ENCODE peak calls at places on chromosomes 12 and 14, in ten cellular contexts. R is activated T-cell treated with anti-CD3 and anti-CD28 coated beads, Interleukin-2, amount 50 U/mL, for 72 hours; B is stimulated activated CD4-positive, alpha-beta T cell treated with anti-CD3 and anti-CD28 coated beads, Interleukin-4, amount 100 ng/mL, for 48 hours; Q is lower leg skin; Z is NCI-H1092; K is EL; D is NAMALWA; L is adipocyte; A is fibroblast of gingiva; G is cardiac muscle cell. H is an unnamed sample.

GRCh38 chr12:90091809-90092208 is 383.2 kb upstream of the ATP2B1 start:
- DNase-seq in Q (no peak), B (no peak), D (no peak), Z (no peak), K (no peak), A (no peak), L (no peak), R (no peak), G (no peak), H (no peak)

GRCh38 chr14:82313889-82314288 is 780.2 kb upstream of the SEL1L start:
- DNase-seq in R (no peak), G (no peak), Q (no peak), D (no peak), A (no peak), K (no peak), B (no peak), L (no peak), Z (peak; percentile 96), H (no peak)

GRCh38 chr12:42129595-42130204 is 15.0 kb downstream of the GXYLT1 start:
- DNase-seq in B (no peak), K (peak; percentile 75), D (peak; percentile 54), Q (no peak), L (peak; percentile 85), Z (no peak), R (no peak), A (peak; percentile 61), G (peak; percentile 77), H (peak; percentile 81)

GRCh38 chr14:47009615-47010014 is 358.0 kb upstream of the RPL10L start:
- DNase-seq in D (no peak), G (no peak), Q (no peak), A (no peak), L (no peak), R (no peak), Z (no peak), B (no peak), K (no peak), H (no peak)

GRCh38 chr12:14810953-14811483 is 3.0 kb downstream of the SMCO3 start:
- DNase-seq in Q (no peak), Z (peak; percentile 12), L (peak; percentile 40), K (peak; percentile 28), G (peak; percentile 48), A (no peak), B (no peak), R (peak; percentile 8), D (peak; percentile 22), H (peak; percentile 20)

GRCh38 chr12:6058481-6059161 is 65.8 kb downstream of the VWF start:
- DNase-seq in B (no peak), R (no peak), A (no peak), L (no peak), Q (no peak), Z (no peak), D (no peak), G (no peak), K (no peak), H (no peak)

GRCh38 chr12:106246891-106247730 is 709 bp downstream of the CKAP4 start:
- DNase-seq in K (peak; percentile 60), D (peak; percentile 38), Z (no peak), A (peak; percentile 65), B (peak; percentile 33), G (peak; percentile 78), R (peak; percentile 66), L (peak; percentile 84), Q (peak; percentile 91), H (peak; percentile 78)

GRCh38 chr12:132140501-132140900 is 3.6 kb downstream of the DDX51 start:
- DNase-seq in Z (no peak), K (no peak), A (no peak), B (no peak), D (no peak), G (no peak), Q (no peak), L (no peak), R (no peak), H (no peak)

GRCh38 chr12:128388461-128388921 is 121.5 kb downstream of the TMEM132C start:
- DNase-seq in K (no peak), G (peak; percentile 34), R (no peak), D (no peak), Z (peak; percentile 37), L (no peak), Q (peak; percentile 85), B (no peak), A (no peak), H (peak; percentile 2)

GRCh38 chr14:78259831-78260230 is 89.7 kb downstream of the NRXN3 start:
- DNase-seq in R (no peak), Z (no peak), G (no peak), L (no peak), K (peak; percentile 84), D (no peak), A (no peak), Q (no peak), B (no peak), H (no peak)

GRCh38 chr12:42617622-42618021 is 28.1 kb upstream of the PRICKLE1 start:
- DNase-seq in Q (no peak), R (no peak), K (no peak), D (no peak), A (peak; percentile 16), G (no peak), B (no peak), Z (no peak), L (peak; percentile 15), H (peak; percentile 58)

GRCh38 chr14:101104485-101104884 is 201.0 kb upstream of the RTL1 start:
- DNase-seq in K (no peak), Z (no peak), A (no peak), L (no peak), G (no peak), Q (peak; percentile 61), B (no peak), R (no peak), D (no peak), H (no peak)

GRCh38 chr14:31990183-31990862 is 86.8 kb upstream of the ARHGAP5 start:
- DNase-seq in D (no peak), L (no peak), G (peak; percentile 47), R (no peak), A (no peak), K (no peak), B (no peak), Z (no peak), Q (no peak), H (no peak)

GRCh38 chr12:107767466-107767865 is 6.5 kb upstream of the PRDM4 start:
- DNase-seq in G (no peak), D (no peak), R (no peak), K (no peak), Q (no peak), B (no peak), L (no peak), A (no peak), Z (no peak), H (no peak)

GRCh38 chr14:91127411-91127810 is 13.5 kb downstream of the DGLUCY start:
- DNase-seq in A (no peak), G (no peak), B (no peak), R (no peak), K (no peak), D (no peak), L (no peak), Q (peak; percentile 90), Z (no peak), H (no peak)

GRCh38 chr12:117494833-117495714 is 133.6 kb upstream of the NOS1 start:
- DNase-seq in D (no peak), Z (peak; percentile 26), G (no peak), B (no peak), L (no peak), A (no peak), R (no peak), Q (no peak), K (no peak), H (no peak)

GRCh38 chr14:61042220-61042619 is 61.2 kb downstream of the SLC38A6 start:
- DNase-seq in L (no peak), Z (peak; percentile 10), A (no peak), D (no peak), R (no peak), B (no peak), G (no peak), Q (no peak), K (no peak), H (no peak)

GRCh38 chr12:39144613-39145061 is 239.2 kb upstream of the CPNE8 start:
- DNase-seq in L (no peak), A (no peak), Q (no peak), D (no peak), Z (no peak), K (no peak), G (no peak), R (no peak), B (no peak), H (no peak)

GRCh38 chr14:39351708-39352107 is 80.5 kb downstream of the FBXO33 start:
- DNase-seq in L (peak; percentile 7), D (no peak), R (no peak), Q (no peak), B (no peak), Z (no peak), K (no peak), A (peak; percentile 46), G (peak; percentile 20), H (no peak)

GRCh38 chr12:68361953-68362352 is 29.8 kb upstream of the MDM1 start:
- DNase-seq in Q (no peak), Z (no peak), A (no peak), R (no peak), L (no peak), G (no peak), B (no peak), D (no peak), K (no peak), H (no peak)

GRCh38 chr14:105830171-105830570 is 303.8 kb downstream of the TMEM121 start:
- DNase-seq in R (no peak), B (no peak), K (no peak), Z (no peak), L (no peak), G (no peak), D (no peak), A (no peak), Q (no peak), H (no peak)

GRCh38 chr12:55652352-55652751 is 15.7 kb downstream of the OR10P1 start:
- DNase-seq in Z (no peak), D (peak; percentile 30), G (no peak), A (no peak), Q (peak; percentile 12), R (no peak), B (no peak), K (no peak), L (no peak), H (no peak)

GRCh38 chr14:71721791-71722190 is 210.4 kb upstream of the RGS6 start:
- DNase-seq in B (no peak), A (no peak), Q (no peak), K (no peak), Z (no peak), L (no peak), G (no peak), R (no peak), D (no peak), H (peak; percentile 61)

GRCh38 chr12:67355428-67356385 is 86.5 kb downstream of the CAND1 start:
- DNase-seq in R (peak; percentile 9), Z (peak; percentile 53), G (peak; percentile 84), D (peak; percentile 80), K (peak; percentile 64), L (peak; percentile 87), Q (no peak), B (no peak), A (peak; percentile 50), H (peak; percentile 91)

GRCh38 chr12:120252071-120252906 is 13.2 kb downstream of the PXN start:
- DNase-seq in A (no peak), Z (no peak), G (no peak), L (no peak), R (peak; percentile 74), B (no peak), Q (no peak), D (no peak), K (no peak), H (no peak)

GRCh38 chr14:74571441-74571841 is 40.6 kb downstream of the LTBP2 start:
- DNase-seq in K (peak; percentile 55), B (no peak), L (peak; percentile 83), A (no peak), D (no peak), R (no peak), G (peak; percentile 68), Z (no peak), Q (no peak), H (no peak)

GRCh38 chr14:22821193-22822016 is 6.2 kb upstream of the SLC7A7 start:
- DNase-seq in A (no peak), K (no peak), R (no peak), Q (no peak), G (peak; percentile 48), B (no peak), D (no peak), L (no peak), Z (no peak), H (no peak)

GRCh38 chr14:80475074-80475473 is 263.8 kb upstream of the DIO2 start:
- DNase-seq in L (peak; percentile 45), R (no peak), Z (no peak), B (no peak), K (peak; percentile 55), G (no peak), Q (no peak), D (no peak), A (peak; percentile 15), H (no peak)

H was measured in myocyte.